ENCODE peak calls at places on chromosome 17, in eight cellular contexts. K is aorta; U is occipital lobe; W is H54; Y is Right ventricle myocardium superior; R is LHCN-M2; J is stimulated activated CD4-positive, alpha-beta T cell treated with anti-CD3 and anti-CD28 coated beads, Interleukin-2, amount 100 ng/mL, for 24 hours; C is smooth muscle cell of the brain vasculature. M is an unnamed sample.

GRCh38 chr17:80853076-80853475 is 138.6 kb upstream of the CHMP6 start:
- DNase-seq in Y (no peak), K (no peak), R (no peak), W (no peak), J (no peak), U (no peak), C (no peak), M (no peak)

GRCh38 chr17:46108120-46108519 is 85.1 kb downstream of the KANSL1 start:
- DNase-seq in Y (no peak), J (no peak), K (no peak), U (no peak), R (no peak), C (no peak), W (no peak), M (no peak)

GRCh38 chr17:1384881-1385280 is 15.1 kb downstream of the YWHAE start:
- DNase-seq in J (no peak), K (peak; percentile 26), C (no peak), U (no peak), R (no peak), W (no peak), Y (no peak), M (peak; percentile 83)

GRCh38 chr17:75508848-75509450 is 6.4 kb downstream of the CASKIN2 start:
- DNase-seq in K (no peak), R (no peak), J (no peak), U (no peak), Y (no peak), C (no peak), W (no peak), M (no peak)

GRCh38 chr17:82899941-82900340 is 60.1 kb upstream of the ZNF750 start:
- DNase-seq in W (no peak), K (peak; percentile 38), Y (no peak), J (no peak), C (no peak), U (no peak), R (no peak), M (no peak)

GRCh38 chr17:15955793-15956541 is 11.0 kb downstream of the ADORA2B start:
- DNase-seq in J (no peak), U (no peak), R (peak; percentile 55), K (no peak), Y (no peak), W (no peak), C (no peak), M (no peak)

GRCh38 chr17:48037036-48037881 is at the start of gene COPZ2:
- DNase-seq in J (peak; percentile 69), C (no peak), W (no peak), K (peak; percentile 90), R (peak; percentile 75), Y (peak; percentile 84), U (no peak), M (peak; percentile 49)

GRCh38 chr17:28085766-28086165 is 43.3 kb downstream of the NLK start:
- DNase-seq in C (no peak), K (no peak), J (no peak), Y (no peak), U (no peak), W (no peak), R (no peak), M (no peak)

GRCh38 chr17:77316191-77316641 is 175.4 kb downstream of the SEC14L1 start:
- DNase-seq in R (no peak), C (peak; percentile 89), U (no peak), J (no peak), K (peak; percentile 91), Y (no peak), W (peak; percentile 86), M (peak; percentile 84)

GRCh38 chr17:45950888-45951287 is 48.2 kb upstream of the STH start:
- DNase-seq in K (no peak), U (no peak), Y (no peak), J (no peak), C (no peak), R (no peak), W (no peak), M (no peak)

GRCh38 chr17:31156326-31156725 is 61.5 kb downstream of the NF1 start:
- DNase-seq in R (peak; percentile 41), U (no peak), K (no peak), C (no peak), Y (no peak), J (no peak), W (no peak), M (peak; percentile 68)

GRCh38 chr17:6361733-6362132 is 73.2 kb downstream of the AIPL1 start:
- DNase-seq in Y (no peak), K (no peak), W (no peak), U (no peak), J (no peak), R (peak; percentile 14), C (no peak), M (no peak)

GRCh38 chr17:78558181-78558850 is 18.9 kb downstream of the DNAH17 start:
- DNase-seq in C (no peak), R (no peak), W (peak; percentile 39), Y (no peak), J (no peak), K (no peak), U (no peak), M (no peak)

GRCh38 chr17:77516902-77517301 is 376.1 kb downstream of the SEC14L1 start:
- DNase-seq in K (peak; percentile 23), C (no peak), U (no peak), W (no peak), J (no peak), Y (no peak), R (peak; percentile 52), M (peak; percentile 55)

GRCh38 chr17:21464611-21465021 is 88.5 kb downstream of the KCNJ12 start:
- DNase-seq in R (no peak), U (no peak), K (no peak), J (no peak), Y (no peak), C (no peak), W (no peak), M (no peak)

GRCh38 chr17:42329025-42329976 is 41.0 kb downstream of the STAT5A start:
- DNase-seq in J (no peak), U (no peak), R (peak; percentile 78), K (peak; percentile 47), Y (no peak), W (peak; percentile 55), C (no peak), M (peak; percentile 88)

GRCh38 chr17:50559674-50560184 is 786 bp upstream of the CACNA1G start:
- DNase-seq in Y (peak; percentile 56), W (peak; percentile 93), K (peak; percentile 88), U (no peak), J (peak; percentile 35), R (peak; percentile 42), C (no peak), M (peak; percentile 32)

GRCh38 chr17:57281887-57282653 is 25.7 kb downstream of the MSI2 start:
- DNase-seq in K (no peak), R (no peak), W (no peak), Y (no peak), U (no peak), J (no peak), C (no peak), M (no peak)

GRCh38 chr17:80529904-80530292 is 14.7 kb upstream of the RPTOR start:
- DNase-seq in J (no peak), W (no peak), C (no peak), R (peak; percentile 63), K (no peak), U (no peak), Y (no peak), M (no peak)

GRCh38 chr17:72118588-72119279 is 2.1 kb upstream of the SOX9 start:
- DNase-seq in K (no peak), U (peak; percentile 74), C (no peak), W (peak; percentile 81), Y (no peak), R (peak; percentile 80), J (peak; percentile 27), M (peak; percentile 77)

GRCh38 chr17:45341389-45342158 is 24.8 kb upstream of the MAP3K14 start:
- DNase-seq in Y (peak; percentile 87), K (peak; percentile 86), J (no peak), W (peak; percentile 95), U (no peak), C (peak; percentile 84), R (peak; percentile 87), M (peak; percentile 90)

GRCh38 chr17:32929588-32929987 is 1.6 kb downstream of the TMEM98 start:
- DNase-seq in R (no peak), W (no peak), K (no peak), Y (no peak), C (no peak), U (no peak), J (no peak), M (no peak)

GRCh38 chr17:7712111-7712771 is 5.3 kb upstream of the DNAH2 start:
- DNase-seq in W (no peak), U (no peak), K (no peak), Y (no peak), C (no peak), J (no peak), R (no peak), M (no peak)

GRCh38 chr17:19533718-19534561 is at the start of gene SLC47A1:
- DNase-seq in K (peak; percentile 84), W (no peak), C (no peak), U (no peak), J (no peak), Y (peak; percentile 61), R (no peak), M (peak; percentile 22)

GRCh38 chr17:78390241-78391050 is 12.0 kb downstream of the PGS1 start:
- DNase-seq in U (no peak), Y (no peak), C (no peak), W (peak; percentile 67), R (peak; percentile 99), J (no peak), K (no peak), M (peak; percentile 87)

GRCh38 chr17:21297597-21297996 is 13.1 kb downstream of the MAP2K3 start:
- DNase-seq in R (no peak), C (no peak), Y (no peak), U (no peak), W (no peak), J (no peak), K (no peak), M (no peak)

GRCh38 chr17:50565559-50566350 is 5.2 kb downstream of the CACNA1G start:
- DNase-seq in W (no peak), J (no peak), U (peak; percentile 77), R (peak; percentile 36), C (no peak), Y (no peak), K (no peak), M (no peak)

GRCh38 chr17:17809527-17810373 is 27.0 kb downstream of the SREBF1 start:
- DNase-seq in K (peak; percentile 89), W (no peak), C (peak; percentile 18), Y (peak; percentile 73), J (no peak), R (no peak), U (no peak), M (peak; percentile 37)

GRCh38 chr17:13970531-13970930 is 98.8 kb upstream of the COX10 start:
- DNase-seq in J (no peak), K (no peak), C (no peak), R (no peak), U (no peak), Y (no peak), W (no peak), M (no peak)

GRCh38 chr17:13425390-13425789 is 176.3 kb downstream of the HS3ST3A1 start:
- DNase-seq in C (no peak), K (no peak), J (no peak), R (no peak), U (no peak), W (no peak), Y (no peak), M (no peak)

GRCh38 chr17:37788531-37788930 is 43.7 kb upstream of the HNF1B start:
- DNase-seq in U (no peak), W (no peak), C (no peak), R (no peak), K (no peak), J (no peak), Y (no peak), M (no peak)

GRCh38 chr17:38435795-38436194 is 7.5 kb downstream of the ARHGAP23 start:
- DNase-seq in W (no peak), J (no peak), U (no peak), K (no peak), C (no peak), Y (no peak), R (no peak), M (no peak)

GRCh38 chr17:78562734-78563133 is 14.5 kb downstream of the DNAH17 start:
- DNase-seq in K (no peak), J (no peak), C (no peak), Y (no peak), W (no peak), U (no peak), R (no peak), M (no peak)

GRCh38 chr17:77786740-77787505 is 171.6 kb upstream of the TNRC6C start:
- DNase-seq in Y (no peak), K (no peak), R (no peak), U (no peak), C (no peak), W (no peak), J (no peak), M (no peak)